ENCODE peak calls at places on chromosomes 12 and 14, in eight cellular contexts. One of them, this sample, is unnamed.

GRCh38 chr12:55830601-55831406 is 1.4 kb upstream of the DNAJC14 start:
- DNase-seq in nucleus accumbens: peak
- DNase-seq in WTC11: peak
- DNase-seq in AG04450: no peak
- DNase-seq in glutamatergic neuron: peak
- DNase-seq in NCI-H1105 treated with DMSO at 0.1 percent for 48 hours: peak
- DNase-seq in IMR-90: peak
- DNase-seq in activated CD8-positive, alpha-beta memory T cell treated with anti-CD3 and anti-CD28 coated beads for 1 hour: peak
- DNase-seq in this sample: peak

GRCh38 chr12:110109037-110109836 is 14.9 kb upstream of the IFT81 start:
- DNase-seq in AG04450: peak
- DNase-seq in WTC11: peak
- DNase-seq in activated CD8-positive, alpha-beta memory T cell treated with anti-CD3 and anti-CD28 coated beads for 1 hour: no peak
- DNase-seq in nucleus accumbens: no peak
- DNase-seq in NCI-H1105 treated with DMSO at 0.1 percent for 48 hours: no peak
- DNase-seq in IMR-90: peak
- DNase-seq in glutamatergic neuron: no peak
- DNase-seq in this sample: no peak

GRCh38 chr12:10213168-10214130 is 772 bp downstream of the GABARAPL1 start:
- DNase-seq in nucleus accumbens: peak
- DNase-seq in IMR-90: peak
- DNase-seq in AG04450: peak
- DNase-seq in activated CD8-positive, alpha-beta memory T cell treated with anti-CD3 and anti-CD28 coated beads for 1 hour: peak
- DNase-seq in NCI-H1105 treated with DMSO at 0.1 percent for 48 hours: peak
- DNase-seq in WTC11: peak
- DNase-seq in glutamatergic neuron: peak
- DNase-seq in this sample: peak

GRCh38 chr12:102216086-102216691 is 18.6 kb upstream of the PMCH start:
- DNase-seq in AG04450: peak
- DNase-seq in WTC11: no peak
- DNase-seq in nucleus accumbens: no peak
- DNase-seq in NCI-H1105 treated with DMSO at 0.1 percent for 48 hours: no peak
- DNase-seq in activated CD8-positive, alpha-beta memory T cell treated with anti-CD3 and anti-CD28 coated beads for 1 hour: no peak
- DNase-seq in IMR-90: peak
- DNase-seq in glutamatergic neuron: no peak
- DNase-seq in this sample: no peak

GRCh38 chr12:132881853-132882252 is 5.6 kb downstream of the CHFR start:
- DNase-seq in NCI-H1105 treated with DMSO at 0.1 percent for 48 hours: no peak
- DNase-seq in WTC11: no peak
- DNase-seq in IMR-90: peak
- DNase-seq in nucleus accumbens: no peak
- DNase-seq in glutamatergic neuron: no peak
- DNase-seq in activated CD8-positive, alpha-beta memory T cell treated with anti-CD3 and anti-CD28 coated beads for 1 hour: no peak
- DNase-seq in AG04450: peak
- DNase-seq in this sample: no peak

GRCh38 chr12:91043408-91043807 is 14.4 kb downstream of the KERA start:
- DNase-seq in IMR-90: no peak
- DNase-seq in AG04450: no peak
- DNase-seq in nucleus accumbens: no peak
- DNase-seq in WTC11: no peak
- DNase-seq in activated CD8-positive, alpha-beta memory T cell treated with anti-CD3 and anti-CD28 coated beads for 1 hour: no peak
- DNase-seq in glutamatergic neuron: no peak
- DNase-seq in NCI-H1105 treated with DMSO at 0.1 percent for 48 hours: no peak
- DNase-seq in this sample: no peak

GRCh38 chr12:122318607-122319311 is 52.5 kb upstream of the VPS33A start:
- DNase-seq in glutamatergic neuron: no peak
- DNase-seq in nucleus accumbens: no peak
- DNase-seq in WTC11: no peak
- DNase-seq in AG04450: peak
- DNase-seq in activated CD8-positive, alpha-beta memory T cell treated with anti-CD3 and anti-CD28 coated beads for 1 hour: no peak
- DNase-seq in NCI-H1105 treated with DMSO at 0.1 percent for 48 hours: no peak
- DNase-seq in IMR-90: peak
- DNase-seq in this sample: no peak

GRCh38 chr14:56005580-56006053 is 112.6 kb upstream of the PELI2 start:
- DNase-seq in nucleus accumbens: no peak
- DNase-seq in IMR-90: peak
- DNase-seq in glutamatergic neuron: peak
- DNase-seq in WTC11: no peak
- DNase-seq in activated CD8-positive, alpha-beta memory T cell treated with anti-CD3 and anti-CD28 coated beads for 1 hour: no peak
- DNase-seq in NCI-H1105 treated with DMSO at 0.1 percent for 48 hours: no peak
- DNase-seq in AG04450: peak
- DNase-seq in this sample: no peak

GRCh38 chr12:121536929-121537813 is 43.7 kb downstream of the KDM2B start:
- DNase-seq in AG04450: peak
- DNase-seq in nucleus accumbens: peak
- DNase-seq in NCI-H1105 treated with DMSO at 0.1 percent for 48 hours: peak
- DNase-seq in IMR-90: peak
- DNase-seq in WTC11: peak
- DNase-seq in activated CD8-positive, alpha-beta memory T cell treated with anti-CD3 and anti-CD28 coated beads for 1 hour: no peak
- DNase-seq in glutamatergic neuron: peak
- DNase-seq in this sample: peak

GRCh38 chr12:124727922-124728321 is 135.7 kb downstream of the SCARB1 start:
- DNase-seq in glutamatergic neuron: no peak
- DNase-seq in AG04450: no peak
- DNase-seq in nucleus accumbens: no peak
- DNase-seq in activated CD8-positive, alpha-beta memory T cell treated with anti-CD3 and anti-CD28 coated beads for 1 hour: no peak
- DNase-seq in WTC11: no peak
- DNase-seq in IMR-90: no peak
- DNase-seq in NCI-H1105 treated with DMSO at 0.1 percent for 48 hours: no peak
- DNase-seq in this sample: no peak

GRCh38 chr14:34692348-34692747 is 22.0 kb downstream of the CFL2 start:
- DNase-seq in IMR-90: no peak
- DNase-seq in glutamatergic neuron: no peak
- DNase-seq in activated CD8-positive, alpha-beta memory T cell treated with anti-CD3 and anti-CD28 coated beads for 1 hour: no peak
- DNase-seq in AG04450: no peak
- DNase-seq in NCI-H1105 treated with DMSO at 0.1 percent for 48 hours: no peak
- DNase-seq in nucleus accumbens: no peak
- DNase-seq in WTC11: no peak
- DNase-seq in this sample: no peak

GRCh38 chr14:69528930-69529329 is 44.4 kb downstream of the PLEKHD1 start:
- DNase-seq in glutamatergic neuron: no peak
- DNase-seq in AG04450: no peak
- DNase-seq in nucleus accumbens: no peak
- DNase-seq in IMR-90: no peak
- DNase-seq in NCI-H1105 treated with DMSO at 0.1 percent for 48 hours: no peak
- DNase-seq in WTC11: no peak
- DNase-seq in activated CD8-positive, alpha-beta memory T cell treated with anti-CD3 and anti-CD28 coated beads for 1 hour: no peak
- DNase-seq in this sample: no peak

GRCh38 chr12:96199465-96199864 is 5.3 kb downstream of the ELK3 start:
- DNase-seq in activated CD8-positive, alpha-beta memory T cell treated with anti-CD3 and anti-CD28 coated beads for 1 hour: no peak
- DNase-seq in AG04450: no peak
- DNase-seq in glutamatergic neuron: no peak
- DNase-seq in NCI-H1105 treated with DMSO at 0.1 percent for 48 hours: no peak
- DNase-seq in WTC11: no peak
- DNase-seq in nucleus accumbens: no peak
- DNase-seq in IMR-90: no peak
- DNase-seq in this sample: no peak

GRCh38 chr14:30620178-30620577 is 1.9 kb upstream of the SCFD1 start:
- DNase-seq in glutamatergic neuron: no peak
- DNase-seq in nucleus accumbens: no peak
- DNase-seq in WTC11: no peak
- DNase-seq in IMR-90: peak
- DNase-seq in activated CD8-positive, alpha-beta memory T cell treated with anti-CD3 and anti-CD28 coated beads for 1 hour: no peak
- DNase-seq in NCI-H1105 treated with DMSO at 0.1 percent for 48 hours: no peak
- DNase-seq in AG04450: no peak
- DNase-seq in this sample: no peak

GRCh38 chr12:2322554-2323120 is 269.9 kb downstream of the CACNA1C start:
- DNase-seq in nucleus accumbens: no peak
- DNase-seq in IMR-90: no peak
- DNase-seq in WTC11: no peak
- DNase-seq in NCI-H1105 treated with DMSO at 0.1 percent for 48 hours: peak
- DNase-seq in AG04450: no peak
- DNase-seq in activated CD8-positive, alpha-beta memory T cell treated with anti-CD3 and anti-CD28 coated beads for 1 hour: no peak
- DNase-seq in glutamatergic neuron: no peak
- DNase-seq in this sample: no peak

GRCh38 chr14:90438841-90439240 is 42.0 kb downstream of the CALM1 start:
- DNase-seq in glutamatergic neuron: no peak
- DNase-seq in NCI-H1105 treated with DMSO at 0.1 percent for 48 hours: no peak
- DNase-seq in AG04450: no peak
- DNase-seq in activated CD8-positive, alpha-beta memory T cell treated with anti-CD3 and anti-CD28 coated beads for 1 hour: no peak
- DNase-seq in nucleus accumbens: no peak
- DNase-seq in WTC11: no peak
- DNase-seq in IMR-90: no peak
- DNase-seq in this sample: no peak

GRCh38 chr12:76551482-76551888 is 8.1 kb downstream of the OSBPL8 start:
- DNase-seq in glutamatergic neuron: no peak
- DNase-seq in activated CD8-positive, alpha-beta memory T cell treated with anti-CD3 and anti-CD28 coated beads for 1 hour: no peak
- DNase-seq in nucleus accumbens: no peak
- DNase-seq in IMR-90: no peak
- DNase-seq in AG04450: no peak
- DNase-seq in NCI-H1105 treated with DMSO at 0.1 percent for 48 hours: no peak
- DNase-seq in WTC11: no peak
- DNase-seq in this sample: no peak

GRCh38 chr14:92952497-92953298 is 29.7 kb downstream of the CHGA start:
- DNase-seq in glutamatergic neuron: no peak
- DNase-seq in WTC11: no peak
- DNase-seq in activated CD8-positive, alpha-beta memory T cell treated with anti-CD3 and anti-CD28 coated beads for 1 hour: no peak
- DNase-seq in NCI-H1105 treated with DMSO at 0.1 percent for 48 hours: no peak
- DNase-seq in IMR-90: no peak
- DNase-seq in nucleus accumbens: peak
- DNase-seq in AG04450: no peak
- DNase-seq in this sample: no peak

GRCh38 chr12:123713398-123714301 is 1.5 kb downstream of the ATP6V0A2 start:
- DNase-seq in NCI-H1105 treated with DMSO at 0.1 percent for 48 hours: no peak
- DNase-seq in IMR-90: peak
- DNase-seq in glutamatergic neuron: no peak
- DNase-seq in WTC11: no peak
- DNase-seq in activated CD8-positive, alpha-beta memory T cell treated with anti-CD3 and anti-CD28 coated beads for 1 hour: no peak
- DNase-seq in AG04450: no peak
- DNase-seq in nucleus accumbens: no peak
- DNase-seq in this sample: peak

GRCh38 chr14:31582286-31582691 is 21.1 kb downstream of the NUBPL start:
- DNase-seq in NCI-H1105 treated with DMSO at 0.1 percent for 48 hours: no peak
- DNase-seq in nucleus accumbens: peak
- DNase-seq in activated CD8-positive, alpha-beta memory T cell treated with anti-CD3 and anti-CD28 coated beads for 1 hour: no peak
- DNase-seq in AG04450: peak
- DNase-seq in glutamatergic neuron: no peak
- DNase-seq in WTC11: no peak
- DNase-seq in IMR-90: peak
- DNase-seq in this sample: no peak

GRCh38 chr12:131736807-131737484 is 26.1 kb downstream of the SFSWAP start:
- DNase-seq in glutamatergic neuron: no peak
- DNase-seq in activated CD8-positive, alpha-beta memory T cell treated with anti-CD3 and anti-CD28 coated beads for 1 hour: no peak
- DNase-seq in nucleus accumbens: no peak
- DNase-seq in AG04450: peak
- DNase-seq in WTC11: no peak
- DNase-seq in NCI-H1105 treated with DMSO at 0.1 percent for 48 hours: no peak
- DNase-seq in IMR-90: peak
- DNase-seq in this sample: no peak

GRCh38 chr12:12214635-12215131 is 52.2 kb downstream of the LRP6 start:
- DNase-seq in WTC11: no peak
- DNase-seq in IMR-90: peak
- DNase-seq in NCI-H1105 treated with DMSO at 0.1 percent for 48 hours: no peak
- DNase-seq in AG04450: no peak
- DNase-seq in activated CD8-positive, alpha-beta memory T cell treated with anti-CD3 and anti-CD28 coated beads for 1 hour: no peak
- DNase-seq in nucleus accumbens: no peak
- DNase-seq in glutamatergic neuron: no peak
- DNase-seq in this sample: no peak